ENCODE peak calls at places on chromosomes 1 and 21, in six cellular contexts. L is IMR-90, F is H9, S is mesendoderm, G is mesenchymal stem cell, M is H1. X is an unnamed sample.

GRCh38 chr1:3012511-3013291 is 8.6 kb upstream of the ACTRT2 start:
- DNase-seq in L (no peak), F (peak), S (peak), G (no peak), M (peak), X (peak)

GRCh38 chr1:234125283-234125682 is 220.8 kb downstream of the SLC35F3 start:
- DNase-seq in L (peak), F (peak), S (peak), G (peak), M (peak), X (peak)

GRCh38 chr1:87284456-87285240 is 44.0 kb upstream of the LMO4 start:
- DNase-seq in L (peak), F (no peak), S (peak), G (no peak), M (no peak), X (no peak)

GRCh38 chr21:34072145-34073031 is 990 bp upstream of the MRPS6 start:
- DNase-seq in L (no peak), F (no peak), S (no peak), G (no peak), M (no peak), X (no peak)

GRCh38 chr1:8943516-8943896 is 2.2 kb upstream of the CA6 start:
- DNase-seq in L (no peak), F (peak), S (peak), G (peak), M (peak), X (no peak)

GRCh38 chr1:231557411-231557810 is 28.9 kb downstream of the TSNAX start:
- DNase-seq in L (peak), F (no peak), S (no peak), G (peak), M (no peak), X (no peak)

GRCh38 chr1:211520641-211521040 is 28.7 kb upstream of the RD3 start:
- DNase-seq in L (no peak), F (no peak), S (peak), G (peak), M (no peak), X (no peak)

GRCh38 chr1:208997726-208998312 is 585.7 kb upstream of the CAMK1G start:
- DNase-seq in L (no peak), F (no peak), S (peak), G (peak), M (no peak), X (no peak)

GRCh38 chr1:244150665-244151064 is 99.6 kb downstream of the ZBTB18 start:
- DNase-seq in L (no peak), F (no peak), S (no peak), G (no peak), M (no peak), X (no peak)

DNA sequence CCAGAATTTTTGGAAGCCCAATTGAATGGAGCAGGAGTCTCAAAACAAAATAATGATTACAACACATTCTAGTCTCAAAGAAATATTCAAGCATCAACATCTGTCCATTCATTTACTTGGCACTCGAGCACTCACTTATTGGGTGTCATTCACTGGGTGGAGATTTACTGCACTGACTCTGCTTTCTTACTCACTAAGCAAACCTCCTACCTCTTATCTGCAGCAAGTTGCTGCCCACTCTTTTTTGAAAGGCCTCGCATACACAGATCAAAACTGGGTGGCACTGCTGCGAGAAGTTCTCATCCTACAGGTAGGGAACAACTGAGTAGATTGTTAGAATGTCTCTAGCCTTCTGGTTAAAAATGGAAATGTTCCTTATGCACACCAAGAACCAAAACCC is 18.0 kb downstream of the RHBDL2 start:
- DNase-seq in L (no peak), F (no peak), S (no peak), G (no peak), M (no peak), X (no peak)
- H3K4me2 ChIP-seq in L (no peak), F (no peak), S (no peak), G (no peak), M (no peak), X (no peak)

DNA sequence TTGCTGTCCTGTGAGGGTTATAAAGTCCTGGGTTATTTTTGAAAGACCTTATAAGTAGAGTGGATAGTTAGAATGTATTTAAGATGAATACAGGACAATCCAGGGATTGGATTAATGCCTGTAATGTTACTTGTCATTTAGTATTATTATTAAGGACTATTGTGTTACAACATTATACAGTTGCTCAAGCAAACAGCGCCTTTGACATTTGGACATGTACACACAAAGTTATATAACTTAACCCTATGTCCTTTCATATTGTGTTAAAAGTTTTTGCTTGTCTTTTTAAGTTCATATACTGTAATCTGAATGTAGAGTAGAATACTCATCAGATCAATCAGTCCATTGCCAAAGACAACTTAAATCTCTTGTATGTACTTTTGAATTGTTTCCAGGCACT is 2.0 kb downstream of the PRKAA2 start:
- DNase-seq in L (no peak), F (no peak), S (no peak), G (peak), M (no peak), X (no peak)
- H2BK15ac ChIP-seq in L (no peak), F (no peak), S (no peak), G (no peak), M (no peak), X (no peak)

GRCh38 chr1:31239653-31240241 is at the start of gene NKAIN1:
- DNase-seq in L (peak), F (peak), S (peak), G (peak), M (peak), X (peak)
- H3K4me2 ChIP-seq in L (peak), F (peak), S (peak), G (peak), M (peak), X (peak)

DNA sequence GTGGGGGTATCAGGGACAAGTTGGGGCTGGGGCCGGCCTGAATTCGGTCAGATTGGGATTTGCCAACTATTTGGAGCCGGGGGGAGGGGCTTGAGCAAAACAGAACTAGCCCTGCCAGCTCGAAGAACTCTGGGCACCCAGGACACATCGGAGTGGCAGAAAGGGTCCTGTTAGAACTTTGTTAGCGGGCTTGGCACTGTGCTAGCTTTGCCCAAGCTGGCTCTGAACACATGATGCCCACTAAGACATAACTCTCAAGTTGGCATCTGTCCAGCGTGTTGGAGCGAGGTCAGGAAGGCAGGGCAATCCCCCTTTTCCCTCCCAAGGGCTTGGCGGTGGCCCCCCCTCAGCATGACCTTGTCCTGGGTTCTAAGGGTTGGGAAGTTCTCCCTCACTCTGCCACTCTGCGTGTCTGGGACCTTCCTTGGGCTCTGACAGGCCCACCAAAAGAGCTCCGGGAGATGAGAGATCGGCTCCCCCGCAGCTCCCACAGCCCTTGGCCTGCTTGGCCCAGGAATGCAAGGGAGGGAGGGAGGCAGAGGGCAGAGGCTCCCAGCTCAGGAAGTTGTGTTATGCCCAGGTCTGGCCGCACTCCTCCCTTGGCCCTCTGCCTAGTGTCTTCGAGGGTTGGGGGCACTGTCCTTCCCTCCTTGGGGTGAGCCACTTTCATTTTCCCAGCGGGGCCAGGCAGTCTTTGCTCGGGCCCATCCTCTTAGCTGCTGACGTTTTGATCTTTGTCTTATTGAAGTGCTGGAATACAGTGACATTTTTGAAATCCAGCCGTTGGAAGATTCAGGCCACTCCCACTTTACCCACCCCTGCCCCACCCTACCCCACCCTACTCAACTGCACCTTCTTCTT is 1.2 kb downstream of the LMNA start:
- DNase-seq in L (peak), F (peak), S (peak), G (peak), M (no peak), X (no peak)
- H2BK15ac ChIP-seq in L (peak), F (no peak), S (no peak), G (no peak), M (no peak), X (no peak)

GRCh38 chr1:159012495-159012894 is 2.8 kb downstream of the IFI16 start:
- DNase-seq in L (peak), F (no peak), S (no peak), G (peak), M (no peak), X (no peak)

GRCh38 chr1:159009704-159010361 is at the start of gene IFI16:
- DNase-seq in L (peak), F (no peak), S (peak), G (peak), M (no peak), X (no peak)

GRCh38 chr1:159014003-159014571 is 4.4 kb downstream of the IFI16 start:
- DNase-seq in L (no peak), F (no peak), S (no peak), G (no peak), M (no peak), X (no peak)

GRCh38 chr1:159010398-159010797 is 691 bp downstream of the IFI16 start:
- DNase-seq in L (no peak), F (no peak), S (no peak), G (no peak), M (no peak), X (no peak)

GRCh38 chr1:159011701-159012100 is 2.0 kb downstream of the IFI16 start:
- DNase-seq in L (no peak), F (no peak), S (no peak), G (no peak), M (no peak), X (no peak)
- H3K4me2 ChIP-seq in L (peak), F (no peak), S (no peak), G (no peak), M (no peak), X (no peak)

GRCh38 chr1:40663324-40664166 is 1.9 kb downstream of the RIMS3 start:
- DNase-seq in L (no peak), F (no peak), S (peak), G (no peak), M (no peak), X (no peak)

GRCh38 chr1:40662864-40663263 is 2.6 kb downstream of the RIMS3 start:
- DNase-seq in L (peak), F (no peak), S (peak), G (peak), M (no peak), X (no peak)

GRCh38 chr1:40659649-40659947 is 5.9 kb downstream of the RIMS3 start:
- DNase-seq in L (no peak), F (no peak), S (no peak), G (no peak), M (no peak), X (no peak)

GRCh38 chr1:40662151-40662550 is 3.3 kb downstream of the RIMS3 start:
- DNase-seq in L (no peak), F (no peak), S (peak), G (no peak), M (no peak), X (no peak)

GRCh38 chr1:40661678-40662077 is 3.8 kb downstream of the RIMS3 start:
- DNase-seq in L (no peak), F (no peak), S (no peak), G (no peak), M (no peak), X (no peak)
- H2BK15ac ChIP-seq in L (no peak), F (no peak), S (no peak), G (no peak), M (peak), X (no peak)

DNA sequence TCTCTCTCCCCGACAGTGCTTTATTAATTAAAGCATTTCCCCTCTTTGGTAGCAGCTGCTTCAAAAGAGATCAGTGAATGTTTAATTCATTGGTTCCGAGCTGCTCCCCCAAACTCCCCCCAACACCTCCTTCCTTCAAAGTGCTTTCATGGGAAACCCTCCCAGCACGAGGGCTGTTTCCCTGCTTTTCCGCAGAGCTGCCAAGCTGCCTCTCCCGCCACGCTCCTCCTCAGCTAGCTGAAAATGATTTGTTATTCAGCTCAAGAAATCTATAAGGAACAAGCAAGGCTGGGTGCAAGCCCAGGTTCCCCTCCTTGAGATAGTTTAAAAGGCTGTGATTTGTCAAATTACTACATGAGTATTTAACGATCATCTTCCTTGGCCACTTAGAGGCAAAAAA is 39.9 kb upstream of the DISP3 start:
- DNase-seq in L (no peak), F (no peak), S (no peak), G (no peak), M (no peak), X (no peak)
- H3K4me2 ChIP-seq in L (no peak), F (no peak), S (no peak), G (no peak), M (no peak), X (no peak)

GRCh38 chr1:94334156-94334555 is 84.0 kb upstream of the ABCD3 start:
- DNase-seq in L (peak), F (no peak), S (no peak), G (no peak), M (no peak), X (no peak)

GRCh38 chr1:94332952-94333351 is 85.2 kb upstream of the ABCD3 start:
- DNase-seq in L (peak), F (no peak), S (no peak), G (peak), M (no peak), X (no peak)

GRCh38 chr1:94335950-94336349 is 82.2 kb upstream of the ABCD3 start:
- DNase-seq in L (peak), F (peak), S (peak), G (peak), M (no peak), X (peak)

GRCh38 chr1:94335447-94335846 is 82.7 kb upstream of the ABCD3 start:
- DNase-seq in L (no peak), F (no peak), S (no peak), G (no peak), M (no peak), X (no peak)

GRCh38 chr1:94334764-94335163 is 83.4 kb upstream of the ABCD3 start:
- DNase-seq in L (no peak), F (no peak), S (no peak), G (no peak), M (no peak), X (no peak)
- H2BK15ac ChIP-seq in L (peak), F (no peak), S (peak), G (no peak), M (no peak), X (no peak)

DNA sequence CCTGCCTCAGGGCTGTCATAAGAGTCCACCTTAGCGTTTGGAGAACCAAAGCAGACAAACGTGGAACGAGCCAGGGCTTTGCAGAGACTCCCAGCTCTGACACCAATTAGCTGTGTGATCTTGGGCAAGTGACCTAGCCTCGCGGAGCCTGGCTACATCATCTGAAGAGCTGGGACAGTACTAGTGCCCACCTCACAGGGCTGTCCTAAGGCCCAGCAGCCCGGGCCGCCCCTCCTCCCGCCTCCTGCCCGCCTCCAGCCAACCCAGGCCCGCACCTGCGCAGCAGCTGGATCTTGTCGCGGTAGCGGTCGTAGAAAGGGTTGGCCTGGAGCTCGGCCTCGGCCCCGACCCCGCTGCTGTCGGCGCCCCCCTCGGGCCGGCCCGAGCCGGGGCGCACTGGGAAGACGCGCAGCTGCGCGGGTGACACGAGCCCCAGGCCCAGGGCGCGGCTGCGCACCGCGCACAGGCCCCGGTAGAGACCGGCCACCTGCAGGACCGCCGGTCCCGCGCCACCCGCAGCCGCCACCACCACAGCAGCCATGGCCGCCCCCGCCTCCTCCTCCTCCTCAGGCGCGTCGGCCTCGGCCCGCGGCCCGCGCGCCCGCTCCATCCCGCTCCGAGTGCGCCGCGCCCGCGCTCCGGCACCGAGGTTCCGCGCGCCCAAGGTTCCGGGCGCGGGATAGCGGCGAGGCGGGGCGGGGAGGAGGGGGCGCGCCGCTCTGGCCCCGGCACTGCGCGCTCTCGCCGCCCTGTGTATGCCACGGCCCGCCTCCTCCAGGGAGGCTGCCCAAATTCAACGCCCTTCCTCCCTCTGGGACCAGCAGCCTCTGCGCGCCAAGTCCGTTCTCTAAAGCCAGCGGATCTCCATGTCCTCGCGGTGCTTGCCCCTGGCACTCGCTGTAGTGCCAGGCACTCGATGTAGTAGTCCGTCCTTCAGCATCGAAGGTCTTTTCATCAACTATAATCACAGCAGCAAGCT is at the start of gene ATPAF1:
- DNase-seq in L (peak), F (peak), S (peak), G (peak), M (peak), X (peak)
- H3K4me2 ChIP-seq in L (peak), F (peak), S (peak), G (peak), M (peak), X (peak)

X was measured in neuronal stem cell.